ENCODE peak calls at places on chromosomes 13 and 19, in six cellular contexts. M, X, F, J, W and P are unnamed samples.

GRCh38 chr13:98999635-98999952 is 21.7 kb upstream of the DOCK9 start:
- DNase-seq in M (no peak), X (peak), F (peak), J (no peak), W (no peak), P (no peak)

GRCh38 chr13:61410669-61411297 is 4.9 kb downstream of the PCDH20 start:
- DNase-seq in M (no peak), X (peak), F (peak), J (no peak), W (no peak), P (no peak)

GRCh38 chr13:106499905-106500304 is 35.6 kb downstream of the EFNB2 start:
- DNase-seq in M (no peak), X (peak), F (peak), J (no peak), W (no peak), P (no peak)

GRCh38 chr13:111659842-111660241 is 339.4 kb downstream of the TEX29 start:
- DNase-seq in M (no peak), X (no peak), F (no peak), J (no peak), W (no peak), P (no peak)

GRCh38 chr13:109307027-109307426 is 479.4 kb downstream of the IRS2 start:
- DNase-seq in M (no peak), X (no peak), F (no peak), J (no peak), W (no peak), P (no peak)

GRCh38 chr19:42480335-42481095 is 37.8 kb upstream of the CXCL17 start:
- DNase-seq in M (no peak), X (peak), F (peak), J (peak), W (no peak), P (no peak)

GRCh38 chr19:39212377-39212742 is 8.3 kb upstream of the SYCN start:
- DNase-seq in M (peak), X (no peak), F (peak), J (no peak), W (no peak), P (no peak)

GRCh38 chr13:113044431-113045114 is 61.0 kb upstream of the F7 start:
- DNase-seq in M (no peak), X (no peak), F (no peak), J (no peak), W (no peak), P (no peak)

GRCh38 chr19:24086974-24087595 is at the start of gene ZNF254:
- DNase-seq in M (peak), X (peak), F (peak), J (peak), W (peak), P (peak)

GRCh38 chr13:31846182-31846938 is 107.0 kb downstream of the RXFP2 start:
- DNase-seq in M (peak), X (peak), F (peak), J (peak), W (peak), P (peak)

GRCh38 chr19:16569609-16570320 is 2.5 kb downstream of the SLC35E1 start:
- DNase-seq in M (no peak), X (no peak), F (no peak), J (no peak), W (no peak), P (no peak)

GRCh38 chr13:43804461-43805070 is 17.8 kb upstream of the ENOX1 start:
- DNase-seq in M (peak), X (peak), F (peak), J (no peak), W (peak), P (no peak)

GRCh38 chr13:108193806-108194205 is 21.5 kb downstream of the LIG4 start:
- DNase-seq in M (no peak), X (no peak), F (peak), J (no peak), W (no peak), P (no peak)

GRCh38 chr13:32203736-32204135 is 111.4 kb downstream of the ZAR1L start:
- DNase-seq in M (no peak), X (no peak), F (no peak), J (no peak), W (no peak), P (no peak)

GRCh38 chr19:5321851-5322681 is 18.5 kb downstream of the PTPRS start:
- DNase-seq in M (no peak), X (peak), F (no peak), J (no peak), W (no peak), P (peak)

GRCh38 chr13:27918041-27918917 is 1.5 kb upstream of the PDX1 start:
- DNase-seq in M (no peak), X (no peak), F (no peak), J (no peak), W (no peak), P (peak)

GRCh38 chr13:106651442-106651841 is 83.5 kb upstream of the ARGLU1 start:
- DNase-seq in M (no peak), X (no peak), F (no peak), J (no peak), W (no peak), P (no peak)

GRCh38 chr19:46946090-46946489 is 73.5 kb upstream of the NPAS1 start:
- DNase-seq in M (no peak), X (no peak), F (no peak), J (no peak), W (no peak), P (no peak)